ENCODE peak calls at places on chromosomes 6 and 20, in four cellular contexts. One of them, this sample, is unnamed.

GRCh38 chr6:73079611-73079955 is 145.7 kb downstream of the KHDC1L start:
- DNase-seq in fibroblast of pulmonary artery: peak
- DNase-seq in psoas muscle: no peak
- DNase-seq in lower lobe of right lung: no peak
- DNase-seq in this sample: no peak

GRCh38 chr6:138795809-138796469 is at the start of gene ECT2L:
- DNase-seq in fibroblast of pulmonary artery: peak
- DNase-seq in psoas muscle: peak
- DNase-seq in lower lobe of right lung: peak
- DNase-seq in this sample: peak

GRCh38 chr6:117613920-117614535 is 11.7 kb upstream of the GOPC start:
- DNase-seq in fibroblast of pulmonary artery: no peak
- DNase-seq in psoas muscle: no peak
- DNase-seq in lower lobe of right lung: no peak
- DNase-seq in this sample: no peak

GRCh38 chr6:70620746-70621145 is 46.9 kb upstream of the SMAP1 start:
- DNase-seq in fibroblast of pulmonary artery: no peak
- DNase-seq in psoas muscle: no peak
- DNase-seq in lower lobe of right lung: no peak
- DNase-seq in this sample: no peak

GRCh38 chr6:29797966-29798365 is 29.7 kb upstream of the HLA-G start:
- DNase-seq in fibroblast of pulmonary artery: no peak
- DNase-seq in psoas muscle: no peak
- DNase-seq in lower lobe of right lung: no peak
- DNase-seq in this sample: no peak

GRCh38 chr20:46963196-46963529 is 68.5 kb downstream of the EYA2 start:
- DNase-seq in fibroblast of pulmonary artery: no peak
- DNase-seq in psoas muscle: no peak
- DNase-seq in lower lobe of right lung: no peak
- DNase-seq in this sample: no peak

GRCh38 chr6:10478187-10479040 is 42.7 kb upstream of the GCNT2 start:
- DNase-seq in fibroblast of pulmonary artery: peak
- DNase-seq in psoas muscle: no peak
- DNase-seq in lower lobe of right lung: no peak
- DNase-seq in this sample: peak

GRCh38 chr6:135922170-135922569 is 70.7 kb downstream of the PDE7B start:
- DNase-seq in fibroblast of pulmonary artery: peak
- DNase-seq in psoas muscle: no peak
- DNase-seq in lower lobe of right lung: no peak
- DNase-seq in this sample: peak

GRCh38 chr20:16241911-16242310 is 331.3 kb downstream of the KIF16B start:
- DNase-seq in fibroblast of pulmonary artery: no peak
- DNase-seq in psoas muscle: no peak
- DNase-seq in lower lobe of right lung: no peak
- DNase-seq in this sample: no peak

GRCh38 chr20:35771689-35772562 is at the start of gene PHF20:
- DNase-seq in fibroblast of pulmonary artery: peak
- DNase-seq in psoas muscle: peak
- DNase-seq in lower lobe of right lung: peak
- DNase-seq in this sample: peak

GRCh38 chr6:12791371-12791770 is 74.8 kb downstream of the PHACTR1 start:
- DNase-seq in fibroblast of pulmonary artery: no peak
- DNase-seq in psoas muscle: no peak
- DNase-seq in lower lobe of right lung: no peak
- DNase-seq in this sample: no peak

GRCh38 chr20:59948828-59949720 is 8.9 kb downstream of the FAM217B start:
- DNase-seq in fibroblast of pulmonary artery: peak
- DNase-seq in psoas muscle: no peak
- DNase-seq in lower lobe of right lung: no peak
- DNase-seq in this sample: peak

GRCh38 chr6:11215773-11216172 is 16.7 kb downstream of the NEDD9 start:
- DNase-seq in fibroblast of pulmonary artery: no peak
- DNase-seq in psoas muscle: no peak
- DNase-seq in lower lobe of right lung: no peak
- DNase-seq in this sample: no peak

GRCh38 chr6:22102671-22103070 is 194.2 kb downstream of the PRL start:
- DNase-seq in fibroblast of pulmonary artery: no peak
- DNase-seq in psoas muscle: no peak
- DNase-seq in lower lobe of right lung: no peak
- DNase-seq in this sample: no peak

GRCh38 chr6:105929626-105930025 is 156.5 kb upstream of the PRDM1 start:
- DNase-seq in fibroblast of pulmonary artery: no peak
- DNase-seq in psoas muscle: no peak
- DNase-seq in lower lobe of right lung: no peak
- DNase-seq in this sample: no peak

GRCh38 chr6:11122380-11122779 is 10.9 kb upstream of the ERVFRD-1 start:
- DNase-seq in fibroblast of pulmonary artery: no peak
- DNase-seq in psoas muscle: no peak
- DNase-seq in lower lobe of right lung: no peak
- DNase-seq in this sample: no peak

GRCh38 chr6:57173056-57173885 is 1.1 kb downstream of the BAG2 start:
- DNase-seq in fibroblast of pulmonary artery: peak
- DNase-seq in psoas muscle: no peak
- DNase-seq in lower lobe of right lung: no peak
- DNase-seq in this sample: no peak

GRCh38 chr6:71533939-71534379 is 245.3 kb downstream of the OGFRL1 start:
- DNase-seq in fibroblast of pulmonary artery: peak
- DNase-seq in psoas muscle: no peak
- DNase-seq in lower lobe of right lung: no peak
- DNase-seq in this sample: no peak

GRCh38 chr20:39081255-39081654 is 119.1 kb downstream of the DHX35 start:
- DNase-seq in fibroblast of pulmonary artery: peak
- DNase-seq in psoas muscle: peak
- DNase-seq in lower lobe of right lung: peak
- DNase-seq in this sample: peak

GRCh38 chr6:10850728-10851127 is 12.4 kb upstream of the MAK start:
- DNase-seq in fibroblast of pulmonary artery: no peak
- DNase-seq in psoas muscle: no peak
- DNase-seq in lower lobe of right lung: no peak
- DNase-seq in this sample: no peak

GRCh38 chr6:138289739-138290138 is 71.4 kb upstream of the PBOV1 start:
- DNase-seq in fibroblast of pulmonary artery: no peak
- DNase-seq in psoas muscle: no peak
- DNase-seq in lower lobe of right lung: no peak
- DNase-seq in this sample: no peak

GRCh38 chr6:93550551-93551276 is 131.4 kb upstream of the EPHA7 start:
- DNase-seq in fibroblast of pulmonary artery: no peak
- DNase-seq in psoas muscle: no peak
- DNase-seq in lower lobe of right lung: no peak
- DNase-seq in this sample: no peak

GRCh38 chr6:87881342-87881895 is 166.2 kb upstream of the SPACA1 start:
- DNase-seq in fibroblast of pulmonary artery: no peak
- DNase-seq in psoas muscle: no peak
- DNase-seq in lower lobe of right lung: no peak
- DNase-seq in this sample: no peak

GRCh38 chr6:20877008-20877937 is 343.0 kb downstream of the CDKAL1 start:
- DNase-seq in fibroblast of pulmonary artery: peak
- DNase-seq in psoas muscle: peak
- DNase-seq in lower lobe of right lung: no peak
- DNase-seq in this sample: peak

GRCh38 chr20:59526242-59527225 is 77.8 kb upstream of the PHACTR3 start:
- DNase-seq in fibroblast of pulmonary artery: peak
- DNase-seq in psoas muscle: no peak
- DNase-seq in lower lobe of right lung: no peak
- DNase-seq in this sample: no peak

GRCh38 chr20:2820896-2821869 is 5.0 kb downstream of the TMEM239 start:
- DNase-seq in fibroblast of pulmonary artery: no peak
- DNase-seq in psoas muscle: no peak
- DNase-seq in lower lobe of right lung: no peak
- DNase-seq in this sample: no peak
- H3K4me3 ChIP-seq in fibroblast of pulmonary artery: no peak
- H3K4me3 ChIP-seq in psoas muscle: no peak
- H3K4me3 ChIP-seq in lower lobe of right lung: no peak
- H3K4me3 ChIP-seq in this sample: no peak

GRCh38 chr20:44706371-44707258 is 8.6 kb upstream of the CCN5 start:
- DNase-seq in fibroblast of pulmonary artery: peak
- DNase-seq in psoas muscle: peak
- DNase-seq in lower lobe of right lung: no peak
- DNase-seq in this sample: no peak

GRCh38 chr20:44711237-44711636 is 3.9 kb upstream of the CCN5 start:
- DNase-seq in fibroblast of pulmonary artery: peak
- DNase-seq in psoas muscle: no peak
- DNase-seq in lower lobe of right lung: no peak
- DNase-seq in this sample: no peak

GRCh38 chr20:44709797-44710196 is 5.4 kb upstream of the CCN5 start:
- DNase-seq in fibroblast of pulmonary artery: no peak
- DNase-seq in psoas muscle: no peak
- DNase-seq in lower lobe of right lung: no peak
- DNase-seq in this sample: no peak

GRCh38 chr20:44707259-44707580 is 7.9 kb upstream of the CCN5 start:
- DNase-seq in fibroblast of pulmonary artery: no peak
- DNase-seq in psoas muscle: no peak
- DNase-seq in lower lobe of right lung: no peak
- DNase-seq in this sample: no peak

DNA sequence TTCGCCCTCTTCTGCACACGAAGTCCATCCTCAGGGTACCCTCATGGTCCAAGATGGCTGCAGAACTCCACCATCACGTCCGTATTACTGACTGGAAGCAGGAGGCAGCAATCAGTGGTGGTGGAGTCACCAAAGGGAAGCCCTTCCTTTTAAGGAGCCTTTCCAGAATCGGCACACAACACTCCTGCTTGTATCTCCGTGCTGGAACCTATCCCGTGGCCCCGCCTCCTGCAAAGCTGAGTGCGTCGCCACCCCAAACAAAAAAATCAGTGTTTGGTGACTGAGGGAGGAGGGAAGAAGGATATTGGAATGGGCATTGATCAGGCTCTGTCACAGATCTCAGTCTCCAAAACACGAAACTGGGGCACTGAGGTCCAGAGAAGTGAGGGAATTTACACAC is 5.8 kb upstream of the CCN5 start:
- DNase-seq in fibroblast of pulmonary artery: no peak
- DNase-seq in psoas muscle: no peak
- DNase-seq in lower lobe of right lung: no peak
- DNase-seq in this sample: no peak
- TF ChIP-seq CTCF in fibroblast of pulmonary artery: no peak
- TF ChIP-seq CTCF in psoas muscle: no peak
- TF ChIP-seq CTCF in lower lobe of right lung: no peak
- TF ChIP-seq CTCF in this sample: no peak

GRCh38 chr6:118748311-118749062 is 97.1 kb upstream of the CEP85L start:
- DNase-seq in fibroblast of pulmonary artery: no peak
- DNase-seq in psoas muscle: peak
- DNase-seq in lower lobe of right lung: no peak
- DNase-seq in this sample: peak
- H3K4me3 ChIP-seq in fibroblast of pulmonary artery: no peak
- H3K4me3 ChIP-seq in psoas muscle: peak
- H3K4me3 ChIP-seq in lower lobe of right lung: no peak
- H3K4me3 ChIP-seq in this sample: peak

GRCh38 chr6:85677243-85677956 is 34.7 kb upstream of the SYNCRIP start:
- DNase-seq in fibroblast of pulmonary artery: peak
- DNase-seq in psoas muscle: no peak
- DNase-seq in lower lobe of right lung: no peak
- DNase-seq in this sample: no peak
- TF ChIP-seq CTCF in fibroblast of pulmonary artery: peak
- TF ChIP-seq CTCF in psoas muscle: peak
- TF ChIP-seq CTCF in lower lobe of right lung: peak
- TF ChIP-seq CTCF in this sample: no peak

GRCh38 chr20:56807118-56807517 is 178.0 kb downstream of the TFAP2C start:
- DNase-seq in fibroblast of pulmonary artery: no peak
- DNase-seq in psoas muscle: no peak
- DNase-seq in lower lobe of right lung: no peak
- DNase-seq in this sample: no peak

GRCh38 chr20:56809668-56810067 is 180.6 kb downstream of the TFAP2C start:
- DNase-seq in fibroblast of pulmonary artery: no peak
- DNase-seq in psoas muscle: no peak
- DNase-seq in lower lobe of right lung: no peak
- DNase-seq in this sample: no peak

GRCh38 chr20:56810141-56810540 is 181.0 kb downstream of the TFAP2C start:
- DNase-seq in fibroblast of pulmonary artery: peak
- DNase-seq in psoas muscle: no peak
- DNase-seq in lower lobe of right lung: no peak
- DNase-seq in this sample: no peak

GRCh38 chr20:56808732-56809131 is 179.6 kb downstream of the TFAP2C start:
- DNase-seq in fibroblast of pulmonary artery: no peak
- DNase-seq in psoas muscle: no peak
- DNase-seq in lower lobe of right lung: no peak
- DNase-seq in this sample: no peak

DNA sequence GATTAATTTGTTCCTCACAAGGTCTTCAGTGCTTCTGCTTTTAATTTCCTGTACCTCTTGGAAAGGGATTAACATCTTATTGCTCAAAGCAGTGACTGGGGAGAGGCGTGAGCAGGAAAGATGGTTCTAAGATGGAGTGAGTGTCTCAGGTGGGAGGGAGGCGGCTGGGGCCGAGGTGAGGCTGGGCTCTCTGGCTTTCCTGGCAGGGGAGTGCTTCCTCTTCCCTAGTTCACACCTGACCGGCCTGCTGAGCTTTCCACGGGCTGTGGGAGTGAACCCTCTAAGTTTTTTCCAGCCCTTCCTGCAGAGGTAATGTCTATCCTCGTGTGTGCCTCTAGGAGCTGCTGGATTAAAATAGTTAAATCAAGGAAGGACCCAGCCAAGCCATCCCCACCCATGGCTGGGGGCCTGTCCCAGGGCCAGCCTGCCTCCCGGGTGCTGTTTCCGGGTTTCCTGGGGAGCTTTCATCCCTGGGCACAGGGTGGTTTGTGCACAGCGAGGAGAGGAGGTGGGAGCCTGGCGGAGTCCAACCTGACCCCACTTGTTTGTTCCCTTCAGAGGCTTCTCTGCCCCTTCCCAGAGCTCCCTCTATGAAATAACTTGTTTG is 179.1 kb downstream of the TFAP2C start:
- DNase-seq in fibroblast of pulmonary artery: no peak
- DNase-seq in psoas muscle: no peak
- DNase-seq in lower lobe of right lung: no peak
- DNase-seq in this sample: no peak
- H3K4me3 ChIP-seq in fibroblast of pulmonary artery: no peak
- H3K4me3 ChIP-seq in psoas muscle: no peak
- H3K4me3 ChIP-seq in lower lobe of right lung: no peak
- H3K4me3 ChIP-seq in this sample: no peak